ENCODE peak calls at places on chromosome 21, in six cellular contexts. O is GM12892, T is H1, A is SK-N-SH, Z is K562, C is HepG2. U is an unnamed sample.

GRCh38 chr21:31220567-31220966 is 123.5 kb downstream of the TIAM1 start:
- DNase-seq in O (no peak), T (no peak), A (no peak), Z (no peak), C (peak), U (no peak)

GRCh38 chr21:19228241-19228640 is 824.7 kb upstream of the TMPRSS15 start:
- DNase-seq in O (no peak), T (no peak), A (no peak), Z (no peak), C (no peak), U (no peak)

GRCh38 chr21:32309906-32310460 is 11.3 kb downstream of the MRAP start:
- DNase-seq in O (no peak), T (no peak), A (no peak), Z (no peak), C (no peak), U (no peak)

GRCh38 chr21:34017127-34017961 is 56.0 kb upstream of the MRPS6 start:
- DNase-seq in O (no peak), T (no peak), A (no peak), Z (no peak), C (peak), U (no peak)

GRCh38 chr21:16159971-16160350 is 430.2 kb downstream of the USP25 start:
- DNase-seq in O (no peak), T (no peak), A (no peak), Z (no peak), C (no peak), U (no peak)

GRCh38 chr21:37565530-37566223 is 199.1 kb downstream of the DYRK1A start:
- DNase-seq in O (no peak), T (no peak), A (no peak), Z (peak), C (peak), U (no peak)

GRCh38 chr21:25457411-25457810 is 149.9 kb downstream of the MRPL39 start:
- DNase-seq in O (no peak), T (no peak), A (no peak), Z (no peak), C (no peak), U (no peak)

GRCh38 chr21:32920474-32920873 is 105.3 kb upstream of the OLIG2 start:
- DNase-seq in O (no peak), T (no peak), A (no peak), Z (no peak), C (no peak), U (no peak)

GRCh38 chr21:43657355-43658093 is 1.8 kb downstream of the HSF2BP start:
- DNase-seq in O (no peak), T (no peak), A (no peak), Z (no peak), C (no peak), U (no peak)

GRCh38 chr21:42547001-42547905 is 33.6 kb downstream of the SLC37A1 start:
- DNase-seq in O (no peak), T (no peak), A (no peak), Z (peak), C (no peak), U (no peak)

GRCh38 chr21:31354604-31355443 is 10.8 kb upstream of the TIAM1 start:
- DNase-seq in O (no peak), T (no peak), A (no peak), Z (peak), C (no peak), U (no peak)

GRCh38 chr21:43360441-43361126 is 66.3 kb downstream of the SIK1 start:
- DNase-seq in O (no peak), T (no peak), A (no peak), Z (no peak), C (no peak), U (no peak)

GRCh38 chr21:15706686-15707085 is 23.1 kb upstream of the USP25 start:
- DNase-seq in O (no peak), T (no peak), A (no peak), Z (peak), C (no peak), U (no peak)

GRCh38 chr21:15291621-15292266 is 226.9 kb upstream of the NRIP1 start:
- DNase-seq in O (no peak), T (no peak), A (no peak), Z (no peak), C (peak), U (no peak)

GRCh38 chr21:15682977-15683376 is 46.8 kb upstream of the USP25 start:
- DNase-seq in O (no peak), T (no peak), A (no peak), Z (no peak), C (no peak), U (no peak)

GRCh38 chr21:42660118-42660470 is 6.7 kb downstream of the PDE9A start:
- DNase-seq in O (no peak), T (no peak), A (no peak), Z (no peak), C (no peak), U (no peak)

GRCh38 chr21:46661211-46661625 is 25.7 kb downstream of the PRMT2 start:
- DNase-seq in O (peak), T (peak), A (peak), Z (no peak), C (no peak), U (peak)

GRCh38 chr21:16072692-16073091 is 342.9 kb downstream of the USP25 start:
- DNase-seq in O (no peak), T (no peak), A (no peak), Z (no peak), C (no peak), U (no peak)

GRCh38 chr21:38303300-38303699 is 46.5 kb downstream of the KCNJ15 start:
- DNase-seq in O (no peak), T (no peak), A (no peak), Z (no peak), C (no peak), U (no peak)

GRCh38 chr21:37028579-37028978 is 22.1 kb downstream of the RIPPLY3 start:
- DNase-seq in O (no peak), T (no peak), A (no peak), Z (no peak), C (no peak), U (no peak)

GRCh38 chr21:36388835-36389234 is 3.6 kb downstream of the CHAF1B start:
- DNase-seq in O (no peak), T (peak), A (peak), Z (no peak), C (no peak), U (no peak)

GRCh38 chr21:16535100-16535418 is 805.3 kb downstream of the USP25 start:
- DNase-seq in O (no peak), T (no peak), A (peak), Z (no peak), C (no peak), U (no peak)

GRCh38 chr21:17371470-17371869 is 141.4 kb upstream of the CXADR start:
- DNase-seq in O (no peak), T (no peak), A (no peak), Z (no peak), C (no peak), U (no peak)

GRCh38 chr21:32246571-32246970 is 32.3 kb downstream of the MIS18A start:
- DNase-seq in O (no peak), T (no peak), A (no peak), Z (no peak), C (no peak), U (no peak)

DNA sequence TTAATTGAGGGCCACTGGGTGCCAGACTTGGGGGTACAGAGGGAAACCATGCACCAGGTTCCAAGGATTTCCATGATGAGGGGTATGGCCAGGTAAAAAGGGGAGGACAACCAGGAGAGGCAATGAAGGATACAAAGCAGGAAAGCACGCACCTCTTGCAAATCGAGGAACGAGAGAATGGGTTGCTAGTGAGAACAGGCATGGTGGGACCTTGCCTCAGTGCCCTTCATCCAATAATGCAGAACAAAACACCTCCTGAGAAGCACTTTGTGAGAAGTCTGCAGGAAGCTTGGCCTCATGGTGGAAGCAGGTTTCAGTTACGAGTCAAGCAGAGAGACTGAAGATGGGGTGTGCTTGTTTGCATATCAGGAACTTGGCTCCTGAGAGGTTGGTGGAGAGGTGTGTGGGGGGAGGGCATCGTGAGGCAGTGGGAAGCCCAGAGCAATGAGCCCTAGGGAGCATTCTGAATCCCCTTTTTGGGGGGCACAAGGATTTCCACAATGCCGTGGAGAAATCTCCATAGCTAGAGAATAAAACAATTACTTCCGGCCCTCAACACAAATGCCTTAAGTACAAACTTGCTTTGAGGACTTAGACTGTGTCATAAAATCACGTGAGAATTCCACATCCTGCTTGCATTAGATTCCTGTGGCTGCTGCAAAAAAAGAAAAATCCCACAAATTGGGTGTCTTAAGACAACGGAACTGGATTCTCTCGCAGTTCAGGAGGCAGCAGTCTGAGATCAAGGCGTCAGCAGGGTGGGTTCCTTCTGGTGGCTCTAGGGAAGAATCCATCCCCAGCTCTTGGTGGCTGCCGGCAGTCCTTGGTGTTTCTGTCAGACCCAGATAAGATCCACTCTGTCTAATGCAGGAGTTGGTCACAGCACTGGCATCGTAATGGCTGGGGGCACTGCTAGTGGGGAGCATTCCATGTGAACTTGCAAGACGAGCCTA is 54.9 kb upstream of the BACE2 start:
- DNase-seq in O (no peak), T (no peak), A (peak), Z (no peak), C (no peak), U (no peak)
- TF ChIP-seq TAF1 in O (no peak), T (no peak), A (no peak), Z (no peak), C (no peak), U (no peak)

GRCh38 chr21:44958471-44959191 is 18.8 kb downstream of the SLX9 start:
- DNase-seq in O (no peak), T (no peak), A (peak), Z (no peak), C (no peak), U (no peak)
- TF ChIP-seq POLR2AphosphoS5 in O (no peak), T (no peak), A (no peak), Z (no peak), C (no peak), U (no peak)

GRCh38 chr21:45386728-45387371 is 18.1 kb upstream of the COL18A1 start:
- DNase-seq in O (no peak), T (no peak), A (peak), Z (peak), C (no peak), U (no peak)
- TF ChIP-seq TAF1 in O (no peak), T (no peak), A (no peak), Z (no peak), C (no peak), U (no peak)

GRCh38 chr21:45163413-45164123 is 89.2 kb downstream of the ADARB1 start:
- DNase-seq in O (no peak), T (no peak), A (no peak), Z (no peak), C (no peak), U (no peak)

GRCh38 chr21:45162809-45163208 is 88.4 kb downstream of the ADARB1 start:
- DNase-seq in O (no peak), T (no peak), A (no peak), Z (no peak), C (no peak), U (no peak)

GRCh38 chr21:45164838-45165237 is 90.5 kb downstream of the ADARB1 start:
- DNase-seq in O (no peak), T (no peak), A (no peak), Z (no peak), C (no peak), U (no peak)

GRCh38 chr21:45162115-45162514 is 87.7 kb downstream of the ADARB1 start:
- DNase-seq in O (no peak), T (no peak), A (no peak), Z (no peak), C (no peak), U (no peak)

GRCh38 chr21:45164124-45164511 is 89.7 kb downstream of the ADARB1 start:
- DNase-seq in O (no peak), T (no peak), A (no peak), Z (no peak), C (no peak), U (no peak)
- TF ChIP-seq POLR2AphosphoS5 in O (no peak), T (no peak), A (no peak), Z (no peak), C (no peak), U (no peak)

GRCh38 chr21:39316729-39317128 is 3.3 kb upstream of the BRWD1 start:
- DNase-seq in O (no peak), T (no peak), A (no peak), Z (no peak), C (no peak), U (no peak)

GRCh38 chr21:39319251-39319756 is 5.9 kb upstream of the BRWD1 start:
- DNase-seq in O (no peak), T (no peak), A (no peak), Z (no peak), C (no peak), U (no peak)

GRCh38 chr21:39317134-39318090 is 4.0 kb upstream of the BRWD1 start:
- DNase-seq in O (no peak), T (no peak), A (peak), Z (peak), C (no peak), U (no peak)

GRCh38 chr21:39319814-39320332 is 6.4 kb upstream of the BRWD1 start:
- DNase-seq in O (no peak), T (no peak), A (no peak), Z (peak), C (no peak), U (no peak)

DNA sequence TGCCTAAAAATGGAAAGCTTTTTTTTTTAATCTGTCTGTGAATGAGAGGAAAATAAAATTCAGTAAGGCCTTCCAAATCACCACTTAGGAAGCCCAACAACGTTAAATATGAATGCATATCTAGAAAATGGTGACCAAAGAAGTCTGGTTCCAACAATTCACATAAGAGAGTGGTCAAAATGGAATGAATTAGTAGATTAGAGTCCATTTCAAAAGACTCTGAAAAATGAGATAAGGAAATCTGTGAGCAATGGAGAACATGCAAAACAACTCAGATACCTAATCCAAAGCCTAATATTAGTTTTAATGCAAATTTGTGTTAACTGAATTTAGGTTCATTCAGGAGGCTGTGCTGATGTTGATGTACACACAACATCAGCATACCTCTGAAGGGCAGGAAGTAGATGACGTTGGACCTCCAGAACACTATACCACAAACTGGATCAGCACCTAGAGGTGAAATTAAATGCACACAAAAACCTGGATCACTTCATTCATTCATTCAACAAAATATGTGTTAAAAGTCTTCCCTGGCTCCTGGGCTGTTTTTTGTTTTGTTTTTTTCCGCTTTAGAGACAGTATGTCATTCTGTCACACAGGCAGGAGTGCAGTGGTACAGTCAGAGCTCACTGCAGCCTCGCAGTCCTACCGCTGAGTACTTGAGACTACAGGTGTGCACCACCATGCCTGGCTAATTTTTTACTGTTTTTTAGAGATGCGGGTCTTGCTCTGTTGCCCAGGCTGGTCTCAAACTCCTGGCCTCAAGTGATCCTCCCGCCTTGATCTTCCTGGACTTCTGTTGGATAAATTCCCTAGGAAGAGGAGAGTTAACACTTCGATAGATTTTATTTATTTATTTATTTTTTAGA is 4.9 kb upstream of the BRWD1 start:
- DNase-seq in O (no peak), T (no peak), A (no peak), Z (no peak), C (no peak), U (no peak)
- TF ChIP-seq TAF1 in O (no peak), T (no peak), A (no peak), Z (no peak), C (no peak), U (no peak)

GRCh38 chr21:28338906-28339305 is 653.8 kb downstream of the LTN1 start:
- DNase-seq in O (no peak), T (no peak), A (no peak), Z (no peak), C (no peak), U (no peak)

GRCh38 chr21:28337319-28337718 is 655.4 kb downstream of the LTN1 start:
- DNase-seq in O (no peak), T (no peak), A (peak), Z (no peak), C (peak), U (no peak)

GRCh38 chr21:28342229-28342810 is 650.4 kb downstream of the LTN1 start:
- DNase-seq in O (no peak), T (no peak), A (no peak), Z (no peak), C (no peak), U (no peak)

GRCh38 chr21:28336299-28336698 is 656.4 kb downstream of the LTN1 start:
- DNase-seq in O (no peak), T (no peak), A (peak), Z (no peak), C (peak), U (no peak)

GRCh38 chr21:28339403-28339802 is 653.3 kb downstream of the LTN1 start:
- DNase-seq in O (no peak), T (no peak), A (no peak), Z (no peak), C (no peak), U (no peak)
- TF ChIP-seq POLR2AphosphoS5 in O (no peak), T (no peak), A (no peak), Z (no peak), C (no peak), U (no peak)

U was measured in GM12891.